ENCODE peak calls at places on chromosomes 11 and 22, in six cellular contexts. One of them, this sample, is unnamed.

GRCh38 chr11:69058501-69059270 is 10.0 kb downstream of the TPCN2 start:
- DNase-seq in uterus: no peak
- DNase-seq in IMR-90: no peak
- DNase-seq in adrenal gland: no peak
- DNase-seq in CD8-positive, alpha-beta T cell: no peak
- DNase-seq in bronchial epithelial cell: no peak
- DNase-seq in this sample: no peak

GRCh38 chr11:67345949-67346819 is 7.2 kb downstream of the POLD4 start:
- DNase-seq in uterus: no peak
- DNase-seq in IMR-90: peak
- DNase-seq in adrenal gland: no peak
- DNase-seq in CD8-positive, alpha-beta T cell: no peak
- DNase-seq in bronchial epithelial cell: peak
- DNase-seq in this sample: no peak

GRCh38 chr11:117809236-117810055 is 12.4 kb upstream of the DSCAML1 start:
- DNase-seq in uterus: peak
- DNase-seq in IMR-90: peak
- DNase-seq in adrenal gland: no peak
- DNase-seq in CD8-positive, alpha-beta T cell: no peak
- DNase-seq in bronchial epithelial cell: peak
- DNase-seq in this sample: peak

GRCh38 chr22:44642096-44642644 is 59.8 kb upstream of the PRR5 start:
- DNase-seq in uterus: no peak
- DNase-seq in IMR-90: no peak
- DNase-seq in adrenal gland: no peak
- DNase-seq in CD8-positive, alpha-beta T cell: no peak
- DNase-seq in bronchial epithelial cell: no peak
- DNase-seq in this sample: no peak

GRCh38 chr11:102026975-102027374 is 20.3 kb upstream of the CFAP300 start:
- DNase-seq in uterus: no peak
- DNase-seq in IMR-90: no peak
- DNase-seq in adrenal gland: no peak
- DNase-seq in CD8-positive, alpha-beta T cell: no peak
- DNase-seq in bronchial epithelial cell: peak
- DNase-seq in this sample: no peak

GRCh38 chr11:19226378-19227195 is 14.2 kb downstream of the E2F8 start:
- DNase-seq in uterus: no peak
- DNase-seq in IMR-90: no peak
- DNase-seq in adrenal gland: no peak
- DNase-seq in CD8-positive, alpha-beta T cell: no peak
- DNase-seq in bronchial epithelial cell: no peak
- DNase-seq in this sample: no peak

GRCh38 chr11:35723493-35724284 is 61.1 kb downstream of the TRIM44 start:
- DNase-seq in uterus: no peak
- DNase-seq in IMR-90: peak
- DNase-seq in adrenal gland: no peak
- DNase-seq in CD8-positive, alpha-beta T cell: no peak
- DNase-seq in bronchial epithelial cell: peak
- DNase-seq in this sample: no peak

GRCh38 chr11:102546427-102546826 is 15.9 kb upstream of the MMP7 start:
- DNase-seq in uterus: no peak
- DNase-seq in IMR-90: no peak
- DNase-seq in adrenal gland: no peak
- DNase-seq in CD8-positive, alpha-beta T cell: no peak
- DNase-seq in bronchial epithelial cell: peak
- DNase-seq in this sample: no peak

GRCh38 chr11:35039076-35039475 is 99.9 kb upstream of the CD44 start:
- DNase-seq in uterus: no peak
- DNase-seq in IMR-90: no peak
- DNase-seq in adrenal gland: no peak
- DNase-seq in CD8-positive, alpha-beta T cell: no peak
- DNase-seq in bronchial epithelial cell: peak
- DNase-seq in this sample: no peak

GRCh38 chr11:8325905-8326304 is 62.2 kb upstream of the LMO1 start:
- DNase-seq in uterus: no peak
- DNase-seq in IMR-90: no peak
- DNase-seq in adrenal gland: no peak
- DNase-seq in CD8-positive, alpha-beta T cell: no peak
- DNase-seq in bronchial epithelial cell: no peak
- DNase-seq in this sample: no peak

GRCh38 chr11:81987829-81988472 is 745.7 kb downstream of the FAM181B start:
- DNase-seq in uterus: peak
- DNase-seq in IMR-90: no peak
- DNase-seq in adrenal gland: peak
- DNase-seq in CD8-positive, alpha-beta T cell: no peak
- DNase-seq in bronchial epithelial cell: peak
- DNase-seq in this sample: no peak

GRCh38 chr11:102287963-102288744 is 29.1 kb upstream of the BIRC3 start:
- DNase-seq in uterus: peak
- DNase-seq in IMR-90: peak
- DNase-seq in adrenal gland: peak
- DNase-seq in CD8-positive, alpha-beta T cell: no peak
- DNase-seq in bronchial epithelial cell: peak
- DNase-seq in this sample: no peak

GRCh38 chr11:126993599-126993998 is 7.0 kb downstream of the KIRREL3 start:
- DNase-seq in uterus: no peak
- DNase-seq in IMR-90: peak
- DNase-seq in adrenal gland: no peak
- DNase-seq in CD8-positive, alpha-beta T cell: no peak
- DNase-seq in bronchial epithelial cell: no peak
- DNase-seq in this sample: no peak

GRCh38 chr11:2214527-2215229 is 43.1 kb upstream of the TH start:
- DNase-seq in uterus: no peak
- DNase-seq in IMR-90: no peak
- DNase-seq in adrenal gland: no peak
- DNase-seq in CD8-positive, alpha-beta T cell: no peak
- DNase-seq in bronchial epithelial cell: no peak
- DNase-seq in this sample: no peak

GRCh38 chr22:37267661-37268413 is 14.5 kb upstream of the CYTH4 start:
- DNase-seq in uterus: no peak
- DNase-seq in IMR-90: peak
- DNase-seq in adrenal gland: no peak
- DNase-seq in CD8-positive, alpha-beta T cell: no peak
- DNase-seq in bronchial epithelial cell: no peak
- DNase-seq in this sample: no peak

GRCh38 chr11:133886029-133886428 is 40.7 kb upstream of the SPATA19 start:
- DNase-seq in uterus: no peak
- DNase-seq in IMR-90: no peak
- DNase-seq in adrenal gland: no peak
- DNase-seq in CD8-positive, alpha-beta T cell: no peak
- DNase-seq in bronchial epithelial cell: no peak
- DNase-seq in this sample: no peak

GRCh38 chr22:38487946-38488345 is 18.2 kb downstream of the DDX17 start:
- DNase-seq in uterus: no peak
- DNase-seq in IMR-90: no peak
- DNase-seq in adrenal gland: no peak
- DNase-seq in CD8-positive, alpha-beta T cell: no peak
- DNase-seq in bronchial epithelial cell: no peak
- DNase-seq in this sample: no peak

GRCh38 chr22:37002633-37003032 is 16.6 kb downstream of the TST start:
- DNase-seq in uterus: no peak
- DNase-seq in IMR-90: no peak
- DNase-seq in adrenal gland: no peak
- DNase-seq in CD8-positive, alpha-beta T cell: no peak
- DNase-seq in bronchial epithelial cell: no peak
- DNase-seq in this sample: no peak

GRCh38 chr11:28860898-28861297 is 752.7 kb downstream of the METTL15 start:
- DNase-seq in uterus: no peak
- DNase-seq in IMR-90: peak
- DNase-seq in adrenal gland: no peak
- DNase-seq in CD8-positive, alpha-beta T cell: no peak
- DNase-seq in bronchial epithelial cell: peak
- DNase-seq in this sample: no peak

GRCh38 chr11:3221408-3222002 is 2.9 kb upstream of the MRGPRG start:
- DNase-seq in uterus: peak
- DNase-seq in IMR-90: no peak
- DNase-seq in adrenal gland: no peak
- DNase-seq in CD8-positive, alpha-beta T cell: no peak
- DNase-seq in bronchial epithelial cell: no peak
- DNase-seq in this sample: no peak

GRCh38 chr11:94629741-94630140 is 62.6 kb downstream of the PIWIL4 start:
- DNase-seq in uterus: no peak
- DNase-seq in IMR-90: no peak
- DNase-seq in adrenal gland: no peak
- DNase-seq in CD8-positive, alpha-beta T cell: no peak
- DNase-seq in bronchial epithelial cell: no peak
- DNase-seq in this sample: no peak

GRCh38 chr11:8098361-8098760 is 17.4 kb downstream of the TUB start:
- DNase-seq in uterus: no peak
- DNase-seq in IMR-90: peak
- DNase-seq in adrenal gland: no peak
- DNase-seq in CD8-positive, alpha-beta T cell: no peak
- DNase-seq in bronchial epithelial cell: no peak
- DNase-seq in this sample: no peak

GRCh38 chr22:39097098-39098020 is at the start of gene APOBEC3H:
- DNase-seq in uterus: no peak
- DNase-seq in IMR-90: no peak
- DNase-seq in adrenal gland: no peak
- DNase-seq in CD8-positive, alpha-beta T cell: no peak
- DNase-seq in bronchial epithelial cell: peak
- DNase-seq in this sample: no peak

GRCh38 chr11:117589024-117589423 is 208.0 kb downstream of the DSCAML1 start:
- DNase-seq in uterus: no peak
- DNase-seq in IMR-90: no peak
- DNase-seq in adrenal gland: no peak
- DNase-seq in CD8-positive, alpha-beta T cell: no peak
- DNase-seq in bronchial epithelial cell: no peak
- DNase-seq in this sample: no peak

GRCh38 chr22:39245130-39246039 is 603 bp upstream of the PDGFB start:
- DNase-seq in uterus: no peak
- DNase-seq in IMR-90: no peak
- DNase-seq in adrenal gland: no peak
- DNase-seq in CD8-positive, alpha-beta T cell: no peak
- DNase-seq in bronchial epithelial cell: no peak
- DNase-seq in this sample: peak

GRCh38 chr11:46075928-46076327 is 45.3 kb downstream of the PHF21A start:
- DNase-seq in uterus: no peak
- DNase-seq in IMR-90: no peak
- DNase-seq in adrenal gland: no peak
- DNase-seq in CD8-positive, alpha-beta T cell: no peak
- DNase-seq in bronchial epithelial cell: no peak
- DNase-seq in this sample: no peak

GRCh38 chr11:71459076-71459766 is 6.2 kb downstream of the NADSYN1 start:
- DNase-seq in uterus: no peak
- DNase-seq in IMR-90: no peak
- DNase-seq in adrenal gland: no peak
- DNase-seq in CD8-positive, alpha-beta T cell: no peak
- DNase-seq in bronchial epithelial cell: no peak
- DNase-seq in this sample: no peak

GRCh38 chr11:69400140-69400539 is 81.3 kb upstream of the LINC01488 start:
- DNase-seq in uterus: no peak
- DNase-seq in IMR-90: no peak
- DNase-seq in adrenal gland: no peak
- DNase-seq in CD8-positive, alpha-beta T cell: no peak
- DNase-seq in bronchial epithelial cell: no peak
- DNase-seq in this sample: no peak

GRCh38 chr11:8232849-8233606 is 30.6 kb downstream of the LMO1 start:
- DNase-seq in uterus: no peak
- DNase-seq in IMR-90: no peak
- DNase-seq in adrenal gland: no peak
- DNase-seq in CD8-positive, alpha-beta T cell: no peak
- DNase-seq in bronchial epithelial cell: no peak
- DNase-seq in this sample: no peak

GRCh38 chr22:31161386-31161785 is 1.4 kb downstream of the RNF185 start:
- DNase-seq in uterus: no peak
- DNase-seq in IMR-90: no peak
- DNase-seq in adrenal gland: no peak
- DNase-seq in CD8-positive, alpha-beta T cell: no peak
- DNase-seq in bronchial epithelial cell: no peak
- DNase-seq in this sample: no peak

GRCh38 chr22:31160328-31160978 is 471 bp downstream of the RNF185 start:
- DNase-seq in uterus: no peak
- DNase-seq in IMR-90: peak
- DNase-seq in adrenal gland: no peak
- DNase-seq in CD8-positive, alpha-beta T cell: no peak
- DNase-seq in bronchial epithelial cell: no peak
- DNase-seq in this sample: no peak

DNA sequence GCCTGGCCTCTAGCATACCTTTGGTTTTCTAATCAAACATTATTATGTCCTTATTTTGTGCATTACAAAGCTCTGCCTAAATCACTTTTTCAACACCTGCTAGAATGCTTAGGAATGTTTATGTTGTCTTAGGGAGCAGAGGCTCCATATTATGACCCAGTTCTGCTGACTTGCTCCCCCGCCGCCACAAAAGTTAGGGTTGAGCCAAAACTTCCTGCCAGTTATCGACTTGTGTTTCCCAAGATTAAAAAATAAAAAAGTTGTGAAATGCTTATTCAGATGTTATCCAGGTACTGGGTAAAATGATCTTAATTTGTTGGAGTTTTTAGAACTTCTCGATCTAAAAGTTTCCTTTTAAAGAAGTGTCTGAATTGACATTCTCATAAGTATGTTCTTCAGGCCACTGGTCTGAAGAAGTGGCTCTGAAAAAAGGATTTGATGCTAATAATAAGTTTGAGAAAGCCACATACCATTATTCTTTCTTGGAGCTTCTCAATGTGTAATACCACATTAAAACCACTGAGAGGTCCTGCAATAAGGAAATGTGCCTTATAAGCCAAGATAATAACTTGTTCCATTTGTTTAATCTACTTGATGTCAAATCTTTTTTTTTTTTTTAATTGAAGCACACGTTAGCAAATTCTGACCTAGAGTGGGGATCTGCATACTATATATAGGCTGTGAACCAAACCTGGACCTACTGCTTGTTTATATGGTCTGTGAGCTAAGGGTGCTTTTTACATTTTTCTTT is 2.2 kb downstream of the RNF185 start:
- DNase-seq in uterus: no peak
- DNase-seq in IMR-90: no peak
- DNase-seq in adrenal gland: no peak
- DNase-seq in CD8-positive, alpha-beta T cell: no peak
- DNase-seq in bronchial epithelial cell: no peak
- DNase-seq in this sample: no peak
- TF ChIP-seq CTCF in uterus: no peak
- TF ChIP-seq CTCF in IMR-90: no peak
- TF ChIP-seq CTCF in adrenal gland: peak
- TF ChIP-seq CTCF in CD8-positive, alpha-beta T cell: no peak
- TF ChIP-seq CTCF in bronchial epithelial cell: no peak
- TF ChIP-seq CTCF in this sample: no peak

GRCh38 chr11:64641596-64642417 is 50.8 kb downstream of the SLC22A12 start:
- DNase-seq in uterus: no peak
- DNase-seq in IMR-90: no peak
- DNase-seq in adrenal gland: no peak
- DNase-seq in CD8-positive, alpha-beta T cell: no peak
- DNase-seq in bronchial epithelial cell: no peak
- DNase-seq in this sample: no peak
- H3K4me3 ChIP-seq in uterus: peak
- H3K4me3 ChIP-seq in IMR-90: no peak
- H3K4me3 ChIP-seq in adrenal gland: no peak
- H3K4me3 ChIP-seq in CD8-positive, alpha-beta T cell: no peak
- H3K4me3 ChIP-seq in bronchial epithelial cell: no peak
- H3K4me3 ChIP-seq in this sample: no peak

GRCh38 chr22:20803696-20804324 is 29.9 kb downstream of the SERPIND1 start:
- DNase-seq in uterus: peak
- DNase-seq in IMR-90: peak
- DNase-seq in adrenal gland: no peak
- DNase-seq in CD8-positive, alpha-beta T cell: peak
- DNase-seq in bronchial epithelial cell: peak
- DNase-seq in this sample: peak
- TF ChIP-seq CTCF in uterus: no peak
- TF ChIP-seq CTCF in IMR-90: peak
- TF ChIP-seq CTCF in adrenal gland: peak
- TF ChIP-seq CTCF in CD8-positive, alpha-beta T cell: no peak
- TF ChIP-seq CTCF in bronchial epithelial cell: peak
- TF ChIP-seq CTCF in this sample: peak

GRCh38 chr11:106077609-106078517 is at the start of gene AASDHPPT:
- DNase-seq in uterus: no peak
- DNase-seq in IMR-90: peak
- DNase-seq in adrenal gland: peak
- DNase-seq in CD8-positive, alpha-beta T cell: no peak
- DNase-seq in bronchial epithelial cell: peak
- DNase-seq in this sample: no peak
- H3K4me3 ChIP-seq in uterus: peak
- H3K4me3 ChIP-seq in IMR-90: peak
- H3K4me3 ChIP-seq in adrenal gland: peak
- H3K4me3 ChIP-seq in CD8-positive, alpha-beta T cell: peak
- H3K4me3 ChIP-seq in bronchial epithelial cell: peak
- H3K4me3 ChIP-seq in this sample: peak